ENCODE peak calls at places on chromosomes 5 and 9, in six cellular contexts. C, H, X, L, P and B are unnamed samples.
A peak's percentile ranks its signal among the peaks of the same experiment; 100 is the strongest.

GRCh38 chr9:98790601-98791146 is 5.7 kb downstream of the ANKS6 start:
- DNase-seq in C (no peak), H (no peak), X (no peak), L (no peak), P (no peak), B (no peak)

GRCh38 chr9:107208121-107208520 is 75.0 kb upstream of the RAD23B start:
- DNase-seq in C (peak; percentile 10), H (peak; percentile 47), X (no peak), L (peak; percentile 67), P (no peak), B (no peak)

GRCh38 chr9:113247640-113248039 is 26.3 kb downstream of the SLC31A1 start:
- DNase-seq in C (peak; percentile 7), H (no peak), X (no peak), L (no peak), P (no peak), B (no peak)

GRCh38 chr5:146906803-146907202 is 28.2 kb upstream of the PPP2R2B start:
- DNase-seq in C (peak; percentile 30), H (no peak), X (peak; percentile 76), L (no peak), P (no peak), B (no peak)

GRCh38 chr9:86368871-86369521 is 14.8 kb upstream of the TUT7 start:
- DNase-seq in C (peak; percentile 93), H (peak; percentile 83), X (no peak), L (peak; percentile 95), P (no peak), B (no peak)

GRCh38 chr5:102231693-102232619 is 64.1 kb downstream of the SLCO4C1 start:
- DNase-seq in C (no peak), H (no peak), X (no peak), L (no peak), P (no peak), B (no peak)

GRCh38 chr9:76658510-76659231 is 105.6 kb upstream of the PCA3 start:
- DNase-seq in C (peak; percentile 60), H (peak; percentile 76), X (no peak), L (peak; percentile 81), P (no peak), B (no peak)

GRCh38 chr9:124126571-124127289 is 115.2 kb downstream of the LHX2 start:
- DNase-seq in C (peak; percentile 79), H (peak; percentile 65), X (peak; percentile 92), L (peak; percentile 78), P (peak; percentile 81), B (peak; percentile 78)

GRCh38 chr5:181181650-181182565 is 23.1 kb downstream of the TRIM7 start:
- DNase-seq in C (peak; percentile 89), H (peak; percentile 65), X (peak; percentile 78), L (peak; percentile 87), P (no peak), B (no peak)

GRCh38 chr5:133680830-133681555 is 68.7 kb upstream of the FSTL4 start:
- DNase-seq in C (no peak), H (no peak), X (no peak), L (no peak), P (peak; percentile 47), B (no peak)

GRCh38 chr5:81302596-81302995 is 1.2 kb downstream of the ZCCHC9 start:
- DNase-seq in C (no peak), H (peak; percentile 31), X (no peak), L (no peak), P (no peak), B (no peak)

GRCh38 chr5:147455822-147456221 is 54.0 kb downstream of the DPYSL3 start:
- DNase-seq in C (no peak), H (no peak), X (no peak), L (peak; percentile 69), P (no peak), B (no peak)

GRCh38 chr5:6448622-6449464 is at the start of gene UBE2QL1:
- DNase-seq in C (no peak), H (no peak), X (peak; percentile 36), L (peak; percentile 29), P (no peak), B (peak; percentile 27)

GRCh38 chr5:172896465-172896864 is 62.4 kb downstream of the ERGIC1 start:
- DNase-seq in C (peak; percentile 62), H (no peak), X (no peak), L (peak; percentile 36), P (no peak), B (no peak)

GRCh38 chr5:43281840-43282658 is 31.2 kb downstream of the HMGCS1 start:
- DNase-seq in C (no peak), H (peak; percentile 10), X (no peak), L (peak; percentile 33), P (no peak), B (no peak)

GRCh38 chr5:170263906-170264305 is 31.1 kb downstream of the C5orf58 start:
- DNase-seq in C (no peak), H (no peak), X (no peak), L (no peak), P (no peak), B (no peak)

GRCh38 chr9:34600908-34601307 is 11.0 kb downstream of the RPP25L start:
- DNase-seq in C (peak; percentile 75), H (no peak), X (no peak), L (no peak), P (no peak), B (no peak)

GRCh38 chr5:9782806-9783560 is 152.8 kb upstream of the TAS2R1 start:
- DNase-seq in C (no peak), H (peak; percentile 91), X (no peak), L (peak; percentile 94), P (no peak), B (no peak)

GRCh38 chr9:33452828-33453271 is 5.5 kb upstream of the AQP3 start:
- DNase-seq in C (peak; percentile 96), H (peak; percentile 84), X (peak; percentile 88), L (peak; percentile 87), P (no peak), B (no peak)

GRCh38 chr5:36689225-36689624 is 82.8 kb downstream of the SLC1A3 start:
- DNase-seq in C (no peak), H (peak; percentile 61), X (no peak), L (peak; percentile 68), P (no peak), B (no peak)

GRCh38 chr5:143695244-143695885 is 116.6 kb upstream of the HMHB1 start:
- DNase-seq in C (no peak), H (peak; percentile 79), X (no peak), L (no peak), P (no peak), B (no peak)

GRCh38 chr5:18024542-18024941 is 390.3 kb downstream of the TAF11L14 start:
- DNase-seq in C (no peak), H (no peak), X (peak; percentile 12), L (no peak), P (no peak), B (no peak)

GRCh38 chr5:143544606-143545005 is 141.1 kb upstream of the NR3C1 start:
- DNase-seq in C (peak; percentile 36), H (no peak), X (no peak), L (peak; percentile 42), P (no peak), B (no peak)

GRCh38 chr9:109512170-109512756 is 14.2 kb upstream of the PTPN3 start:
- DNase-seq in C (no peak), H (no peak), X (no peak), L (no peak), P (no peak), B (no peak)

GRCh38 chr5:139149477-139150199 is 48.5 kb downstream of the SIL1 start:
- DNase-seq in C (peak; percentile 13), H (peak; percentile 73), X (no peak), L (peak; percentile 44), P (no peak), B (no peak)

GRCh38 chr9:5375790-5376477 is 36.3 kb upstream of the RLN1 start:
- DNase-seq in C (no peak), H (no peak), X (no peak), L (no peak), P (no peak), B (no peak)

GRCh38 chr5:133850811-133851210 is 117.6 kb downstream of the C5orf15 start:
- DNase-seq in C (no peak), H (no peak), X (no peak), L (no peak), P (peak; percentile 23), B (no peak)

GRCh38 chr5:55969956-55970355 is 24.8 kb downstream of the IL6ST start:
- DNase-seq in C (no peak), H (peak; percentile 54), X (no peak), L (peak; percentile 38), P (no peak), B (no peak)

GRCh38 chr9:112025886-112026285 is 129.3 kb downstream of the UGCG start:
- DNase-seq in C (no peak), H (no peak), X (no peak), L (no peak), P (no peak), B (no peak)
- TF ChIP-seq CTCF in C (no peak), H (no peak), X (no peak), L (no peak), P (no peak), B (no peak)

GRCh38 chr5:65243161-65243560 is 238.6 kb downstream of the ADAMTS6 start:
- DNase-seq in C (no peak), H (no peak), X (no peak), L (no peak), P (no peak), B (no peak)
- TF ChIP-seq CTCF in C (no peak), H (no peak), X (no peak), L (no peak), P (no peak), B (no peak)

DNA sequence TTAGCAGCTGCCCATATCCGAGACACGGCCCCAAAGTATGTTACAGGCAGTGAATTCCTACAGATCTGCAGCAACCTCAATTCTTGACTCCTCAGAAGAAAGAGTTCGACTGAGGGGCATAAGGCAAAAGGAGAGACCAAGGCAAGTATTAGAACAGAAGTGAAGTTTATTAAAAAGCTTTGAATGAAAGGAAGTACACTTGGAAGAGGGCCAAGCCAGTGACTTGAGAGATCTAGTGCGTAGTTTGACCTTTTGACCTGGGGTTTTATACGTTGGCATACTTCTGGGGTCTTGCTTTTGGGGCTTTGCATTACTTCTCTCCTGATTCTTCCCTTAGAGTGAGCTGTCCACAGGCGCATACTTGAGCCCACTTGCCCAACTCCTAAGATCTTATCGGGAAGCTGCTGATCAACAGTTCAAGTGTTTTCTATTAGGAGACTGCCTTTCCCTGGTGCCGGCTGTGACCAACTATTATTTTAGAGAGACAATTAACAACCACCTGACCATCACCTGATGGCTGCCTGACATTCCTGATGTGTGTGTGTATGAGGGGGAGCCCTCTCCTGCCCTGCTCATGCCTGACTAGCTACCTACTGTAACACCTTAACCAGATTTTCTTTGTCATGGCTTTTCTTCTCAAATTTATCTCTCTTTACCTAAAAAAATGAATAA is 1.5 kb upstream of the DEPDC1B start:
- DNase-seq in C (no peak), H (no peak), X (no peak), L (no peak), P (no peak), B (no peak)
- TF ChIP-seq CTCF in C (no peak), H (no peak), X (no peak), L (no peak), P (no peak), B (no peak)

DNA sequence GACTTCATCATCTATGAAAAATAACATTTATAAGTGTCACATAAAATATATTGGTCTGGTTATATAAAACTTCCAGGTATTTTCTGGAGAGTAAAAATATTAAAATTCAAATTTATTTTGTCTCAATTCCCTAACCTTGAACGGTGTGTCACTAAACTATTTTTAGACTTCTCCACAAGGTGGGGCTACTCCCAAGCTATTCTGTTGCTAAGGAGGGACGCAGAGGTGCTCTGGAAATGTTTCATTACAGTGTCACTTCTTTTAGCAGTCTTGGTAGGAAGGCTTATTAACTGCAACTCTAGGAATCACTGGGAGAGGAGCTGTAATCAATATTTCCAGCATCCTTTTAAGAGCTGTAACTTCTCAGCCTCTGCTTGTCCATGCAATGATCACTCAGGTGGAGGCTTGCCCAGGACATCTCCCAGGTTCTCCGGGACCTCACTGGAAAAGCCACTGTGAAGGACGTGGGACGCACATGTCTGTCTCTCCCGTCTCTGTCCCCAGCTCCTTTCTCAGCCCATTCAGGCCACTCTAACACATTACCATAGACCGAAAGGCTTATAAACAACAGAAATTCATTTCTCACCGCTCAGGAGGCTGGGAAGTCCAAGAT is 32.5 kb upstream of the DNAH5 start:
- DNase-seq in C (peak; percentile 64), H (peak; percentile 70), X (no peak), L (peak; percentile 44), P (no peak), B (no peak)
- TF ChIP-seq CTCF in C (peak; percentile 44), H (peak; percentile 63), X (no peak), L (peak; percentile 30), P (no peak), B (no peak)